ENCODE peak calls at places on chromosomes 3 and 15, in eight cellular contexts. C is LoVo; O is T-helper 9 cell; Y is neuronal stem cell; A is epithelial cell of proximal tubule; W is KG1; Z is effector memory CD4-positive, alpha-beta T cell; L is ELF-1. R is an unnamed sample.

GRCh38 chr3:64152676-64153466 is 72.4 kb downstream of the PRICKLE2 start:
- DNase-seq in C (no peak), O (no peak), Y (no peak), A (no peak), W (no peak), Z (no peak), L (no peak), R (no peak)

GRCh38 chr3:41088882-41089281 is 110.4 kb upstream of the CTNNB1 start:
- DNase-seq in C (no peak), O (no peak), Y (no peak), A (no peak), W (no peak), Z (no peak), L (no peak), R (no peak)

GRCh38 chr3:81045976-81046375 is 715.5 kb downstream of the GBE1 start:
- DNase-seq in C (no peak), O (no peak), Y (no peak), A (no peak), W (no peak), Z (no peak), L (no peak), R (no peak)

GRCh38 chr15:60916674-60917468 is 312.2 kb downstream of the RORA start:
- DNase-seq in C (peak), O (peak), Y (peak), A (peak), W (peak), Z (peak), L (peak), R (peak)

GRCh38 chr15:92807971-92808571 is 92.1 kb upstream of the CHD2 start:
- DNase-seq in C (no peak), O (no peak), Y (no peak), A (no peak), W (no peak), Z (no peak), L (peak), R (no peak)

GRCh38 chr3:8503461-8503860 is 1.8 kb downstream of the LMCD1 start:
- DNase-seq in C (no peak), O (no peak), Y (no peak), A (no peak), W (no peak), Z (no peak), L (no peak), R (no peak)

GRCh38 chr3:100611221-100611620 is 1.8 kb downstream of the ADGRG7 start:
- DNase-seq in C (no peak), O (no peak), Y (no peak), A (no peak), W (no peak), Z (no peak), L (no peak), R (no peak)

GRCh38 chr3:108380128-108380795 is 83.9 kb downstream of the HHLA2 start:
- DNase-seq in C (no peak), O (no peak), Y (no peak), A (no peak), W (no peak), Z (no peak), L (no peak), R (no peak)

GRCh38 chr3:10505050-10505790 is at the start of gene ATP2B2:
- DNase-seq in C (no peak), O (no peak), Y (peak), A (no peak), W (no peak), Z (no peak), L (no peak), R (no peak)

GRCh38 chr3:186411089-186411488 is 49.1 kb upstream of the DGKG start:
- DNase-seq in C (no peak), O (no peak), Y (no peak), A (no peak), W (no peak), Z (no peak), L (no peak), R (no peak)

GRCh38 chr15:98799461-98799971 is 151.2 kb downstream of the IGF1R start:
- DNase-seq in C (peak), O (no peak), Y (no peak), A (no peak), W (no peak), Z (no peak), L (peak), R (peak)

GRCh38 chr3:160473978-160474377 is 24.4 kb upstream of the TRIM59 start:
- DNase-seq in C (no peak), O (no peak), Y (no peak), A (no peak), W (no peak), Z (no peak), L (no peak), R (peak)

GRCh38 chr3:38086496-38086895 is 47.5 kb downstream of the DLEC1 start:
- DNase-seq in C (no peak), O (no peak), Y (no peak), A (no peak), W (no peak), Z (no peak), L (no peak), R (no peak)

GRCh38 chr3:44100298-44100695 is 141.4 kb upstream of the TOPAZ1 start:
- DNase-seq in C (no peak), O (no peak), Y (no peak), A (no peak), W (no peak), Z (no peak), L (no peak), R (no peak)

GRCh38 chr3:189685854-189686253 is 54.7 kb downstream of the TP63 start:
- DNase-seq in C (peak), O (no peak), Y (no peak), A (no peak), W (no peak), Z (no peak), L (no peak), R (peak)

GRCh38 chr3:58116985-58117384 is 93.8 kb downstream of the DNASE1L3 start:
- DNase-seq in C (no peak), O (no peak), Y (no peak), A (no peak), W (no peak), Z (no peak), L (no peak), R (no peak)

GRCh38 chr3:56157693-56158092 is 310.6 kb downstream of the ERC2 start:
- DNase-seq in C (no peak), O (no peak), Y (no peak), A (no peak), W (peak), Z (no peak), L (peak), R (peak)

GRCh38 chr3:173938159-173938558 is 540.6 kb downstream of the NLGN1 start:
- DNase-seq in C (no peak), O (no peak), Y (no peak), A (peak), W (no peak), Z (no peak), L (no peak), R (peak)

GRCh38 chr3:79521221-79521848 is 246.5 kb downstream of the ROBO1 start:
- DNase-seq in C (peak), O (no peak), Y (peak), A (peak), W (peak), Z (no peak), L (peak), R (peak)

GRCh38 chr3:68987322-68987721 is 26.2 kb downstream of the EOGT start:
- DNase-seq in C (no peak), O (no peak), Y (no peak), A (no peak), W (no peak), Z (no peak), L (no peak), R (no peak)

GRCh38 chr3:10792208-10792607 is 23.8 kb upstream of the SLC6A11 start:
- DNase-seq in C (no peak), O (no peak), Y (no peak), A (no peak), W (no peak), Z (no peak), L (no peak), R (no peak)

GRCh38 chr3:189978753-189979152 is 141.9 kb downstream of the P3H2 start:
- DNase-seq in C (no peak), O (no peak), Y (no peak), A (no peak), W (no peak), Z (no peak), L (no peak), R (peak)

GRCh38 chr15:78092111-78093041 is at the start of gene SH2D7:
- DNase-seq in C (no peak), O (no peak), Y (no peak), A (no peak), W (no peak), Z (no peak), L (no peak), R (no peak)

GRCh38 chr3:72347819-72348319 is 500.4 kb downstream of the SHQ1 start:
- DNase-seq in C (peak), O (peak), Y (no peak), A (no peak), W (peak), Z (no peak), L (peak), R (peak)

GRCh38 chr3:126858887-126859286 is 124.0 kb upstream of the PLXNA1 start:
- DNase-seq in C (no peak), O (no peak), Y (no peak), A (peak), W (no peak), Z (no peak), L (peak), R (peak)

GRCh38 chr3:11929531-11929930 is 74.7 kb upstream of the SYN2 start:
- DNase-seq in C (no peak), O (no peak), Y (no peak), A (no peak), W (no peak), Z (no peak), L (no peak), R (no peak)

GRCh38 chr15:101332061-101332467 is 37.0 kb upstream of the SNRPA1 start:
- DNase-seq in C (no peak), O (no peak), Y (no peak), A (no peak), W (no peak), Z (no peak), L (no peak), R (no peak)

GRCh38 chr15:80679167-80679804 is 15.8 kb upstream of the ABHD17C start:
- DNase-seq in C (peak), O (no peak), Y (no peak), A (no peak), W (no peak), Z (no peak), L (peak), R (no peak)

R was measured in A172.